ENCODE peak calls at places on chromosomes 4 and X, in ten cellular contexts. V is heart right ventricle, K is upper lobe of right lung, L is astrocyte of the cerebellum, T is adrenal gland, O is fibroblast of lung, B is brain microvascular endothelial cell, X is cardiac muscle cell, U is SK-N-SH, F is right lobe of liver. M is an unnamed sample.

GRCh38 chr4:141548791-141549190 is 87.6 kb upstream of the IL15 start:
- DNase-seq in V (no peak), K (no peak), L (no peak), T (no peak), O (peak), B (no peak), X (no peak), U (no peak), F (no peak), M (no peak)

GRCh38 chrX:31136144-31136572 is 64.3 kb upstream of the FTHL17 start:
- DNase-seq in V (no peak), K (no peak), L (no peak), T (no peak), O (no peak), B (no peak), X (no peak), U (no peak), F (no peak), M (no peak)

GRCh38 chr4:178556796-178557195 is 1114.6 kb upstream of the AGA start:
- DNase-seq in V (no peak), K (no peak), L (no peak), T (no peak), O (no peak), B (no peak), X (no peak), U (no peak), F (no peak), M (no peak)

GRCh38 chr4:183867247-183867646 is 37.9 kb upstream of the STOX2 start:
- DNase-seq in V (no peak), K (no peak), L (no peak), T (no peak), O (no peak), B (no peak), X (no peak), U (no peak), F (no peak), M (no peak)

GRCh38 chr4:19380600-19380999 is 871.1 kb upstream of the SLIT2 start:
- DNase-seq in V (no peak), K (no peak), L (no peak), T (no peak), O (peak), B (no peak), X (no peak), U (no peak), F (no peak), M (no peak)

GRCh38 chrX:80765226-80765625 is 44.5 kb downstream of the BRWD3 start:
- DNase-seq in V (no peak), K (no peak), L (peak), T (no peak), O (peak), B (peak), X (peak), U (no peak), F (no peak), M (peak)

GRCh38 chrX:8345473-8345872 is 119.2 kb upstream of the VCX3B start:
- DNase-seq in V (no peak), K (no peak), L (no peak), T (no peak), O (peak), B (no peak), X (no peak), U (no peak), F (no peak), M (no peak)

GRCh38 chrX:110418220-110418856 is 59.7 kb downstream of the RTL9 start:
- DNase-seq in V (peak), K (peak), L (peak), T (peak), O (peak), B (peak), X (peak), U (peak), F (no peak), M (no peak)

GRCh38 chr4:169583563-169583962 is 28.8 kb downstream of the NEK1 start:
- DNase-seq in V (no peak), K (no peak), L (no peak), T (no peak), O (peak), B (peak), X (peak), U (no peak), F (no peak), M (no peak)

GRCh38 chr4:76803522-76803921 is 94.4 kb downstream of the SOWAHB start:
- DNase-seq in V (no peak), K (no peak), L (peak), T (no peak), O (peak), B (peak), X (peak), U (no peak), F (no peak), M (no peak)

GRCh38 chrX:123173833-123174232 is 10.2 kb upstream of the GRIA3 start:
- DNase-seq in V (no peak), K (no peak), L (no peak), T (no peak), O (no peak), B (no peak), X (no peak), U (peak), F (no peak), M (no peak)

GRCh38 chrX:47297874-47298273 is 65.1 kb downstream of the USP11 start:
- DNase-seq in V (no peak), K (peak), L (no peak), T (no peak), O (no peak), B (no peak), X (no peak), U (no peak), F (no peak), M (no peak)

GRCh38 chrX:80747832-80748231 is 61.8 kb downstream of the BRWD3 start:
- DNase-seq in V (no peak), K (no peak), L (no peak), T (no peak), O (peak), B (peak), X (no peak), U (no peak), F (no peak), M (no peak)

GRCh38 chr4:15147709-15148651 is 145.7 kb downstream of the CPEB2 start:
- DNase-seq in V (peak), K (no peak), L (no peak), T (peak), O (no peak), B (no peak), X (peak), U (no peak), F (no peak), M (no peak)

GRCh38 chr4:60744767-60745166 is 455.4 kb upstream of the ADGRL3 start:
- DNase-seq in V (no peak), K (no peak), L (no peak), T (no peak), O (peak), B (no peak), X (peak), U (no peak), F (no peak), M (no peak)

GRCh38 chr4:78720151-78720726 is 55.9 kb upstream of the BMP2K start:
- DNase-seq in V (no peak), K (no peak), L (no peak), T (peak), O (no peak), B (no peak), X (no peak), U (no peak), F (no peak), M (no peak)

GRCh38 chr4:186900232-186900900 is 176.7 kb upstream of the FAT1 start:
- DNase-seq in V (no peak), K (no peak), L (peak), T (no peak), O (peak), B (peak), X (peak), U (no peak), F (no peak), M (peak)

GRCh38 chrX:41558531-41558930 is 111.4 kb downstream of the NYX start:
- DNase-seq in V (no peak), K (no peak), L (no peak), T (no peak), O (no peak), B (no peak), X (peak), U (peak), F (no peak), M (no peak)

GRCh38 chr4:16590792-16591191 is 307.7 kb downstream of the LDB2 start:
- DNase-seq in V (no peak), K (no peak), L (no peak), T (no peak), O (no peak), B (no peak), X (no peak), U (no peak), F (no peak), M (no peak)
- TF ChIP-seq CTCF in V (no peak), K (no peak), L (no peak), T (no peak), O (no peak), B (no peak), X (no peak), U (no peak), F (no peak), M (no peak)

DNA sequence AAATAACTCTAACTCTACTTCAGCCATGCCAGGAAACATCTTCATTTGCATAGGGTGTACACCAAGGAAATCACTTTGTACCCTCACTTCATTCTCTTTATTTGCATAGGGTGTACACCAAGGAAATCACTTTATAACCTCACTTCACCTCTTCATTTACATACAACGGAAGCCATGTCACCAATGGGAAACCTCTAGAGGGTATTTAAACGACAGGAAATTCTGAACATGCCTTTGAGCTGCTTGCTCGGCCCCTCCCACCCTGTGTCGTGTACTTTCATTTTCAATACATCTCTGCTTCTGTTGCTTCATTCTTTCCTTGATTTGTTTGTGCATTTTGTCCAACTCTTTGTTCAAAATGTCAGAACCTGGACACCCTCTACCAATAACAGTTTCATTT is 848.1 kb upstream of the FRG1 start:
- DNase-seq in V (no peak), K (no peak), L (no peak), T (no peak), O (no peak), B (peak), X (no peak), U (no peak), F (no peak), M (no peak)
- H3K4me3 ChIP-seq in V (no peak), K (no peak), L (no peak), T (no peak), O (no peak), B (no peak), X (no peak), U (peak), F (no peak), M (no peak)

GRCh38 chrX:38282044-38282443 is 45.3 kb downstream of the RPGR start:
- DNase-seq in V (peak), K (no peak), L (no peak), T (peak), O (no peak), B (no peak), X (peak), U (no peak), F (no peak), M (no peak)
- TF ChIP-seq CTCF in V (peak), K (peak), L (peak), T (no peak), O (peak), B (peak), X (peak), U (peak), F (peak), M (peak)

DNA sequence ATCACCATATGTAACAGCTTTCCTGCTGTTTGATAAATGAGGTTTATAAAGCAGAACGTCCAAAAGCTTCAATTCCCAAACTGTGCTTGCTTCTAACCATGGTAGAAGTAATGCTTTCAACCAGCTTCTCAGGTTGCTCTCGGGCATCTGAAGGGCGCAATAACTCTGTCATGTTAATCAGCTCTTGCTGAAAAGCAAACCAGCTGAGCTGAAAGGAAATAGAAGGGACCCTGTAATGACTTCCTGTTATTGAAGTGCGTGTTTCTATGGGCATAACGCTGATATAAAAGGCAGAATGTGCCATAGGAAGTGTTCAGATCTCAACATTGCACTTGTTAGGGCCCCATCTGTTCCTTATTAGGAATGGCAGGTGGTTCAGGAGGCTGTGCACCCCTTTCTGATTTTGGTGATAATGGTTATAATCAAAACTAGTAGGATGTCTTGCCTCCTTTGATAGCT is 21.2 kb downstream of the HERC3 start:
- DNase-seq in V (no peak), K (no peak), L (no peak), T (no peak), O (peak), B (no peak), X (no peak), U (no peak), F (no peak), M (no peak)
- H3K4me3 ChIP-seq in V (no peak), K (no peak), L (no peak), T (no peak), O (no peak), B (no peak), X (no peak), U (no peak), F (no peak), M (no peak)

M was measured in AG04449.